ENCODE peak calls at places on chromosome 20, in eight cellular contexts. One of them, this sample, is unnamed. For H3K27me3, the result is how much of the 10 kb centered on the place peaks cover.

GRCh38 chr20:46406986-46407670 is 713 bp upstream of the ELMO2 start:
- DNase-seq in prostate gland: peak
- DNase-seq in cardiac muscle cell: peak
- DNase-seq in lung: peak
- DNase-seq in uterus: peak
- DNase-seq in tibial nerve: peak
- DNase-seq in dorsolateral prefrontal cortex: peak
- DNase-seq in fibroblast of lung: peak
- DNase-seq in this sample: no peak

GRCh38 chr20:63094767-63095499 is 88.2 kb upstream of the BHLHE23 start:
- DNase-seq in prostate gland: no peak
- DNase-seq in cardiac muscle cell: no peak
- DNase-seq in lung: no peak
- DNase-seq in uterus: peak
- DNase-seq in tibial nerve: no peak
- DNase-seq in dorsolateral prefrontal cortex: no peak
- DNase-seq in fibroblast of lung: no peak
- DNase-seq in this sample: no peak

GRCh38 chr20:9454781-9455180 is 59.6 kb upstream of the LAMP5 start:
- DNase-seq in prostate gland: no peak
- DNase-seq in cardiac muscle cell: no peak
- DNase-seq in lung: no peak
- DNase-seq in uterus: no peak
- DNase-seq in tibial nerve: no peak
- DNase-seq in dorsolateral prefrontal cortex: no peak
- DNase-seq in fibroblast of lung: no peak
- DNase-seq in this sample: no peak

GRCh38 chr20:4038047-4038459 is 22.7 kb upstream of the RNF24 start:
- DNase-seq in prostate gland: peak
- DNase-seq in cardiac muscle cell: peak
- DNase-seq in lung: peak
- DNase-seq in uterus: no peak
- DNase-seq in tibial nerve: peak
- DNase-seq in dorsolateral prefrontal cortex: no peak
- DNase-seq in fibroblast of lung: peak
- DNase-seq in this sample: no peak

GRCh38 chr20:8689337-8689736 is 379.6 kb upstream of the PLCB4 start:
- DNase-seq in prostate gland: no peak
- DNase-seq in cardiac muscle cell: no peak
- DNase-seq in lung: no peak
- DNase-seq in uterus: no peak
- DNase-seq in tibial nerve: no peak
- DNase-seq in dorsolateral prefrontal cortex: no peak
- DNase-seq in fibroblast of lung: no peak
- DNase-seq in this sample: no peak

GRCh38 chr20:52565614-52566013 is 374.0 kb upstream of the ZFP64 start:
- DNase-seq in prostate gland: no peak
- DNase-seq in cardiac muscle cell: no peak
- DNase-seq in lung: no peak
- DNase-seq in uterus: no peak
- DNase-seq in tibial nerve: no peak
- DNase-seq in dorsolateral prefrontal cortex: no peak
- DNase-seq in fibroblast of lung: no peak
- DNase-seq in this sample: no peak

GRCh38 chr20:50294164-50295088 is 103.8 kb downstream of the CEBPB start:
- DNase-seq in prostate gland: no peak
- DNase-seq in cardiac muscle cell: no peak
- DNase-seq in lung: no peak
- DNase-seq in uterus: no peak
- DNase-seq in tibial nerve: no peak
- DNase-seq in dorsolateral prefrontal cortex: no peak
- DNase-seq in fibroblast of lung: no peak
- DNase-seq in this sample: no peak

GRCh38 chr20:49976542-49976941 is 6.2 kb upstream of the SNAI1 start:
- DNase-seq in prostate gland: no peak
- DNase-seq in cardiac muscle cell: no peak
- DNase-seq in lung: no peak
- DNase-seq in uterus: no peak
- DNase-seq in tibial nerve: no peak
- DNase-seq in dorsolateral prefrontal cortex: no peak
- DNase-seq in fibroblast of lung: peak
- DNase-seq in this sample: no peak

GRCh38 chr20:51528263-51529026 is 14.1 kb downstream of the NFATC2 start:
- DNase-seq in prostate gland: no peak
- DNase-seq in cardiac muscle cell: no peak
- DNase-seq in lung: no peak
- DNase-seq in uterus: no peak
- DNase-seq in tibial nerve: no peak
- DNase-seq in dorsolateral prefrontal cortex: no peak
- DNase-seq in fibroblast of lung: no peak
- DNase-seq in this sample: no peak

GRCh38 chr20:34299925-34300806 is 3.0 kb downstream of the AHCY start:
- DNase-seq in prostate gland: peak
- DNase-seq in cardiac muscle cell: no peak
- DNase-seq in lung: peak
- DNase-seq in uterus: no peak
- DNase-seq in tibial nerve: no peak
- DNase-seq in dorsolateral prefrontal cortex: no peak
- DNase-seq in fibroblast of lung: no peak
- DNase-seq in this sample: no peak

GRCh38 chr20:49037962-49038387 is 8.1 kb upstream of the CSE1L start:
- DNase-seq in prostate gland: no peak
- DNase-seq in cardiac muscle cell: no peak
- DNase-seq in lung: no peak
- DNase-seq in uterus: no peak
- DNase-seq in tibial nerve: no peak
- DNase-seq in dorsolateral prefrontal cortex: no peak
- DNase-seq in fibroblast of lung: peak
- DNase-seq in this sample: no peak

GRCh38 chr20:14555676-14556075 is 218.3 kb upstream of the FLRT3 start:
- DNase-seq in prostate gland: no peak
- DNase-seq in cardiac muscle cell: no peak
- DNase-seq in lung: no peak
- DNase-seq in uterus: no peak
- DNase-seq in tibial nerve: no peak
- DNase-seq in dorsolateral prefrontal cortex: no peak
- DNase-seq in fibroblast of lung: no peak
- DNase-seq in this sample: no peak

DNA sequence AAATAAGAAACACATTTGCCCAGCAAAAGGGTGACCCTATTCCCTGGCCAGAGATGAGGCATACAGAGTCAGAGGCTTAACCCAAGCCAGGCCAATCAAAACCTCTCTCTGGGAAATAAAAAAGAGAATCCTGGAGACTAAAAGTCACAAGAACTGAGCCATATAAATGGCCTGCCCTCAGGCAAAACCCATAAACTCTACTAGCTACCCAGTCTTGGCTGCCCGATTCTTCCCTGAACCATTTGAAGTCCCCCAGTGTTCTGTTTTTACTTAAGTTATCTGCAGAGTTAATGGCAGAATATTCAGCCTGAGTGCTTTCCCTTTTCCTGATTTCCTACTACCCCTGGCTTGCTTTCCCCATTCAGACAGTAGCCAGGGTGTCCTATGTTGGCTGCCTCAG is 13.9 kb downstream of the KCNK15 start:
- DNase-seq in prostate gland: no peak
- DNase-seq in cardiac muscle cell: no peak
- DNase-seq in lung: no peak
- DNase-seq in uterus: no peak
- DNase-seq in tibial nerve: no peak
- DNase-seq in dorsolateral prefrontal cortex: no peak
- DNase-seq in fibroblast of lung: no peak
- DNase-seq in this sample: no peak
- H3K27me3 ChIP-seq in prostate gland: under half
- H3K27me3 ChIP-seq in cardiac muscle cell: under half
- H3K27me3 ChIP-seq in lung: under half
- H3K27me3 ChIP-seq in uterus: under half
- H3K27me3 ChIP-seq in tibial nerve: under half
- H3K27me3 ChIP-seq in dorsolateral prefrontal cortex: under half
- H3K27me3 ChIP-seq in fibroblast of lung: under half
- H3K27me3 ChIP-seq in this sample: under half

DNA sequence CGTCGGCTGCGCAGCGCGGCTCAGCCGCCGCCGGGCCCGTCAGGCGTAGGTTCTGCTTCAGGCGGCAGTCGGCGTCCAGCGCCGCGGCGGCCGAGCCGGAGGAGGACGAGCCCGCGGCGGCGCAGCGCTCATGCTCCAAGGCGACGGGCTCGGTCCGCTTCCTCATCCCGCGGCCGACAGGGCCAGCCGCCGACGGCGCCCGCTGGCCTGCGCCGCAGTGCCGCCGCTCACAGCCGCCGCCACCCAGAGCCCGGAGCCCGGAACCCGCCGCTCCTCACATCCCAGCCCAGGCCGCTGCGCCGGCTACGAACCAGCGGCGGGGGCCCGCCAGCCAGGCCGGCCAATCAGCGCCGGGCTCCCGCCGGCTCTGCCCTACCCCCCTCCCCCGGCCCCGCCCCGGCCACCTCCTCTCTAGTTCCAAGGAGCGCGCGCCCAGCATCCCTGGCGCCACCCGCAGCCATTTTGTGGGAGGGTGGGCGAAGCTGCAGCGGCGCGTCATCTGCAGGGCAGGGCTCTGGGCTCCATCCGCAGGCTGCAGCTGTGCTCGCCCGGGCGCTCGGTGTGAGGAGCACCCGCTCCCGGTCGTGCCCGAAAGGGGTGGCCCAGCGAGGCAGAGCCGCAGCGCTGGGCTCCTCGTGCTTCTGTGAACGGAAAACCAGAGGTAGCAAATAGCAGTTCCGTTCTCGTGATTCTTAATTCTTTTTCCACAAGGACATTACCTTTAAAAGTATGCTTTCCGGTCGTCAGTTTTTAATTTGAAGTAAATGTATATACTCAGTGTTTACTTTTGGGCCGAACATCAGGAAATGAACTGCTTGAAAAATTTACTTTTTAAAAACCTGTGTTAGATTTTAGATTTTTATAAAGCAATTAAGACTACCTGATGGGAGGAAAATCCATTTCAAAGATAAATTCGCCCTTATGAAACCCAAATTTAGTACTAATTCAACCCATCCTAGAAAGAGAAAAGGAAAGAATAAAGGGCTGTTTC is at the start of gene ABHD12:
- DNase-seq in prostate gland: peak
- DNase-seq in cardiac muscle cell: peak
- DNase-seq in lung: peak
- DNase-seq in uterus: peak
- DNase-seq in tibial nerve: peak
- DNase-seq in dorsolateral prefrontal cortex: peak
- DNase-seq in fibroblast of lung: peak
- DNase-seq in this sample: peak
- TF ChIP-seq CTCF in prostate gland: peak
- TF ChIP-seq CTCF in cardiac muscle cell: peak
- TF ChIP-seq CTCF in lung: no peak
- TF ChIP-seq CTCF in uterus: no peak
- TF ChIP-seq CTCF in tibial nerve: no peak
- TF ChIP-seq CTCF in dorsolateral prefrontal cortex: no peak
- TF ChIP-seq CTCF in fibroblast of lung: no peak
- TF ChIP-seq CTCF in this sample: no peak

GRCh38 chr20:53609501-53610445 is 16.1 kb upstream of the ZNF217 start:
- DNase-seq in prostate gland: no peak
- DNase-seq in cardiac muscle cell: no peak
- DNase-seq in lung: peak
- DNase-seq in uterus: no peak
- DNase-seq in tibial nerve: no peak
- DNase-seq in dorsolateral prefrontal cortex: no peak
- DNase-seq in fibroblast of lung: peak
- DNase-seq in this sample: no peak

GRCh38 chr20:53606364-53606985 is 12.8 kb upstream of the ZNF217 start:
- DNase-seq in prostate gland: no peak
- DNase-seq in cardiac muscle cell: no peak
- DNase-seq in lung: no peak
- DNase-seq in uterus: no peak
- DNase-seq in tibial nerve: no peak
- DNase-seq in dorsolateral prefrontal cortex: no peak
- DNase-seq in fibroblast of lung: peak
- DNase-seq in this sample: no peak

GRCh38 chr20:53608456-53609413 is 15.1 kb upstream of the ZNF217 start:
- DNase-seq in prostate gland: peak
- DNase-seq in cardiac muscle cell: no peak
- DNase-seq in lung: no peak
- DNase-seq in uterus: no peak
- DNase-seq in tibial nerve: no peak
- DNase-seq in dorsolateral prefrontal cortex: no peak
- DNase-seq in fibroblast of lung: no peak
- DNase-seq in this sample: no peak

GRCh38 chr20:53611449-53611894 is 17.8 kb upstream of the ZNF217 start:
- DNase-seq in prostate gland: no peak
- DNase-seq in cardiac muscle cell: peak
- DNase-seq in lung: no peak
- DNase-seq in uterus: peak
- DNase-seq in tibial nerve: no peak
- DNase-seq in dorsolateral prefrontal cortex: no peak
- DNase-seq in fibroblast of lung: peak
- DNase-seq in this sample: peak

DNA sequence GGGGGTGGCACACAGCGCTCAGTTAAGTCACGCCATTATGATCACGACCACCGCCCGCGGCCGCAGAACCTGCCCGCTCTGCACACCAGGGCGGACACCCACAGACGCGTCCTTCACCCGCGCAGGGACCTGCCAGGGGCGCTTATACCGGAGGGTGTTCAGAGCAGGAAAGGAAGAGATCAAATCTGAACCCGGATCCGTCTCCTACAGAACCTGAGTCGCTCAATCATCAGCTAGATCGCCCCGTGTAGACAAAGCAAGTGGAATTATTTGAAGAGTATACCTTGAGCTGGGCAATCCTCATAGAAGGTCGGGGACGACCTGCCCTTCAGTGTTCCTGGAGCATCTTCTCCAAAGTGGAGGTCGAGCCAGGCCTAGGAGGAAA is 14.4 kb upstream of the ZNF217 start:
- DNase-seq in prostate gland: no peak
- DNase-seq in cardiac muscle cell: no peak
- DNase-seq in lung: no peak
- DNase-seq in uterus: no peak
- DNase-seq in tibial nerve: no peak
- DNase-seq in dorsolateral prefrontal cortex: no peak
- DNase-seq in fibroblast of lung: no peak
- DNase-seq in this sample: no peak
- H3K4me3 ChIP-seq in prostate gland: no peak
- H3K4me3 ChIP-seq in cardiac muscle cell: no peak
- H3K4me3 ChIP-seq in lung: no peak
- H3K4me3 ChIP-seq in uterus: no peak
- H3K4me3 ChIP-seq in tibial nerve: no peak
- H3K4me3 ChIP-seq in dorsolateral prefrontal cortex: no peak
- H3K4me3 ChIP-seq in fibroblast of lung: no peak
- H3K4me3 ChIP-seq in this sample: no peak

GRCh38 chr20:22946594-22946993 is 88.5 kb upstream of the SSTR4 start:
- DNase-seq in prostate gland: no peak
- DNase-seq in cardiac muscle cell: no peak
- DNase-seq in lung: no peak
- DNase-seq in uterus: no peak
- DNase-seq in tibial nerve: no peak
- DNase-seq in dorsolateral prefrontal cortex: no peak
- DNase-seq in fibroblast of lung: no peak
- DNase-seq in this sample: no peak

GRCh38 chr20:22949710-22950109 is 85.4 kb upstream of the SSTR4 start:
- DNase-seq in prostate gland: no peak
- DNase-seq in cardiac muscle cell: no peak
- DNase-seq in lung: no peak
- DNase-seq in uterus: no peak
- DNase-seq in tibial nerve: no peak
- DNase-seq in dorsolateral prefrontal cortex: no peak
- DNase-seq in fibroblast of lung: no peak
- DNase-seq in this sample: no peak

GRCh38 chr20:22954661-22955060 is 80.5 kb upstream of the SSTR4 start:
- DNase-seq in prostate gland: no peak
- DNase-seq in cardiac muscle cell: no peak
- DNase-seq in lung: no peak
- DNase-seq in uterus: no peak
- DNase-seq in tibial nerve: no peak
- DNase-seq in dorsolateral prefrontal cortex: no peak
- DNase-seq in fibroblast of lung: no peak
- DNase-seq in this sample: no peak

GRCh38 chr20:22951966-22952365 is 83.1 kb upstream of the SSTR4 start:
- DNase-seq in prostate gland: no peak
- DNase-seq in cardiac muscle cell: no peak
- DNase-seq in lung: no peak
- DNase-seq in uterus: no peak
- DNase-seq in tibial nerve: no peak
- DNase-seq in dorsolateral prefrontal cortex: no peak
- DNase-seq in fibroblast of lung: no peak
- DNase-seq in this sample: no peak
- H3K27me3 ChIP-seq in prostate gland: under half
- H3K27me3 ChIP-seq in cardiac muscle cell: half or more
- H3K27me3 ChIP-seq in lung: under half
- H3K27me3 ChIP-seq in uterus: under half
- H3K27me3 ChIP-seq in tibial nerve: under half
- H3K27me3 ChIP-seq in dorsolateral prefrontal cortex: under half
- H3K27me3 ChIP-seq in fibroblast of lung: under half
- H3K27me3 ChIP-seq in this sample: under half

This sample was measured in kidney epithelial cell.